ENCODE peak calls at places on chromosome 10, in seven cellular contexts. Z is neural crest cell, J is PC-3, Q is OCI-LY7, F is AG09319, G is H1, E is body of pancreas. I is an unnamed sample.

GRCh38 chr10:31584098-31584631 is 265.1 kb downstream of the ZEB1 start:
- DNase-seq in E (no peak), F (no peak), J (no peak), Q (no peak), Z (no peak), G (no peak), I (no peak)

GRCh38 chr10:79382491-79382941 is 35.2 kb downstream of the PPIF start:
- DNase-seq in F (no peak), G (peak; percentile 45), E (peak; percentile 4), Z (no peak), J (no peak), Q (no peak), I (peak; percentile 9)

GRCh38 chr10:58266826-58267712 is 625 bp downstream of the IPMK start:
- DNase-seq in F (peak; percentile 34), J (peak; percentile 60), Z (peak; percentile 25), G (peak; percentile 66), E (peak; percentile 74), Q (peak; percentile 68), I (peak; percentile 48)

GRCh38 chr10:75743231-75743864 is 311.9 kb downstream of the LRMDA start:
- DNase-seq in E (no peak), Q (no peak), J (no peak), G (no peak), Z (no peak), F (no peak), I (no peak)

GRCh38 chr10:88759366-88760101 is at the start of gene LIPN:
- DNase-seq in G (no peak), J (no peak), F (no peak), Z (no peak), E (no peak), Q (peak; percentile 2), I (no peak)

GRCh38 chr10:104683567-104683966 is 42.5 kb downstream of the SORCS3 start:
- DNase-seq in G (peak; percentile 8), Z (no peak), Q (no peak), E (no peak), J (no peak), F (no peak), I (no peak)

GRCh38 chr10:100825325-100825875 is 80.0 kb downstream of the PAX2 start:
- DNase-seq in Z (no peak), E (no peak), Q (no peak), J (no peak), F (no peak), G (no peak), I (no peak)

GRCh38 chr10:90674927-90675326 is 182.9 kb downstream of the HTR7 start:
- DNase-seq in E (no peak), Z (no peak), Q (no peak), G (no peak), F (no peak), J (peak; percentile 81), I (no peak)

GRCh38 chr10:103745264-103746247 is 109.8 kb downstream of the SH3PXD2A start:
- DNase-seq in E (no peak), F (no peak), G (no peak), J (peak; percentile 91), Q (peak; percentile 83), Z (no peak), I (no peak)

GRCh38 chr10:124592101-124592500 is 130.5 kb downstream of the LHPP start:
- DNase-seq in Z (no peak), J (no peak), G (no peak), Q (no peak), F (no peak), E (no peak), I (no peak)

GRCh38 chr10:46229144-46229563 is 57.6 kb upstream of the ANTXRL start:
- DNase-seq in E (peak; percentile 19), Z (peak; percentile 48), G (peak; percentile 86), Q (peak; percentile 48), F (no peak), J (no peak), I (no peak)
- TF ChIP-seq CTCF in E (peak; percentile 33), Z (peak; percentile 69), G (peak; percentile 98), Q (peak; percentile 88), F (peak; percentile 55), J (peak; percentile 59), I (no peak)

GRCh38 chr10:70761031-70761601 is 24.1 kb downstream of the TBATA start:
- DNase-seq in E (peak; percentile 5), J (peak; percentile 68), F (no peak), G (peak; percentile 58), Q (no peak), Z (no peak), I (no peak)
- TF ChIP-seq CTCF in E (no peak), J (peak; percentile 68), F (peak; percentile 2), G (peak; percentile 24), Q (no peak), Z (no peak), I (no peak)

GRCh38 chr10:112526906-112527305 is 79.9 kb downstream of the VTI1A start:
- DNase-seq in Z (no peak), E (no peak), G (no peak), Q (no peak), J (no peak), F (no peak), I (no peak)
- TF ChIP-seq CTCF in Z (no peak), E (no peak), G (no peak), Q (no peak), J (no peak), F (peak; percentile 41), I (no peak)

GRCh38 chr10:44865289-44865671 is 45.9 kb upstream of the TMEM72 start:
- DNase-seq in J (no peak), G (peak; percentile 64), Q (no peak), F (no peak), Z (no peak), E (no peak), I (no peak)
- TF ChIP-seq CTCF in J (no peak), G (no peak), Q (no peak), F (no peak), Z (no peak), E (no peak), I (no peak)

DNA sequence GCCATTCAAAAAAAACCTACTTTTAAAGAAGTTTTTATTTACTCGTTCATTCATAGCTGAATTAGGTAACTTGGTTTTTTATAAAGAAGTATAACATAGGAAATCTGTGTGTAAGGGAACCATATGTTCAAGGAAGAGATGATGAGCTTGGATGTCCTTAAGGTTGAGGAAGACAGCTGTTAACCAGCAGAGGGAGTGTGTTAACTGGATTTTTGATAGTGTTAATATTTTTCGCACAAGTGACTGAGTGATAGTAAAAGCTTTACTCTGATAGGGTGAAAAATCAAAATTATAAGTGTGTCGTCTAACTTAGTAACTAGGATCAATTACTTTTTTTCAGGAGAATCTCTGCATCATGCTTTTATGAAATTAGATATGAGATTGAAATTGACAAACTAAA is 134.7 kb downstream of the ARL5B start:
- DNase-seq in G (no peak), F (no peak), Z (no peak), Q (no peak), J (peak; percentile 44), E (no peak), I (no peak)
- TF ChIP-seq CTCF in G (peak; percentile 57), F (peak; percentile 15), Z (peak; percentile 66), Q (peak; percentile 49), J (peak; percentile 63), E (no peak), I (no peak)

I was measured in natural killer cell.